ENCODE peak calls at places on chromosomes 3 and 15, in nine cellular contexts. K, S, W, J, Y, O, H, N and I are unnamed samples.
A peak's percentile ranks its signal among the peaks of the same experiment; 100 is the strongest.

GRCh38 chr15:95937128-95937528 is 393.4 kb upstream of the NR2F2 start:
- DNase-seq in K (no peak), S (peak; percentile 28), W (no peak), J (peak; percentile 57), Y (no peak), O (no peak), H (no peak), N (no peak), I (no peak)

GRCh38 chr15:62287066-62287857 is 122.2 kb upstream of the C2CD4B start:
- DNase-seq in K (no peak), S (peak; percentile 47), W (no peak), J (no peak), Y (no peak), O (no peak), H (no peak), N (no peak), I (no peak)

GRCh38 chr3:164673738-164674137 is 404.6 kb downstream of the SI start:
- DNase-seq in K (no peak), S (no peak), W (no peak), J (no peak), Y (no peak), O (no peak), H (no peak), N (no peak), I (no peak)

GRCh38 chr3:144756704-144757440 is 785.2 kb downstream of the DIPK2A start:
- DNase-seq in K (peak; percentile 56), S (no peak), W (no peak), J (no peak), Y (no peak), O (no peak), H (no peak), N (no peak), I (no peak)

GRCh38 chr3:135556184-135556583 is 409.3 kb upstream of the PPP2R3A start:
- DNase-seq in K (no peak), S (no peak), W (no peak), J (no peak), Y (no peak), O (no peak), H (no peak), N (no peak), I (no peak)

GRCh38 chr3:137061186-137061585 is 103.4 kb downstream of the IL20RB start:
- DNase-seq in K (no peak), S (no peak), W (no peak), J (peak; percentile 1), Y (no peak), O (no peak), H (no peak), N (no peak), I (no peak)

GRCh38 chr3:57082481-57082880 is 22.0 kb downstream of the SPATA12 start:
- DNase-seq in K (no peak), S (no peak), W (no peak), J (no peak), Y (no peak), O (no peak), H (no peak), N (no peak), I (no peak)

GRCh38 chr3:123700791-123701712 is 116.2 kb upstream of the HACD2 start:
- DNase-seq in K (no peak), S (no peak), W (no peak), J (no peak), Y (no peak), O (no peak), H (peak; percentile 57), N (no peak), I (no peak)

GRCh38 chr3:176651622-176652021 is 545.7 kb downstream of the TBL1XR1 start:
- DNase-seq in K (no peak), S (peak; percentile 2), W (no peak), J (peak; percentile 1), Y (no peak), O (no peak), H (no peak), N (no peak), I (no peak)

GRCh38 chr3:56630966-56631365 is 52.1 kb downstream of the TASOR start:
- DNase-seq in K (no peak), S (no peak), W (no peak), J (no peak), Y (no peak), O (no peak), H (no peak), N (no peak), I (no peak)

GRCh38 chr3:60674870-60675269 is 576.4 kb downstream of the FHIT start:
- DNase-seq in K (no peak), S (no peak), W (no peak), J (no peak), Y (no peak), O (no peak), H (no peak), N (no peak), I (no peak)

GRCh38 chr15:29812384-29812694 is 9.9 kb downstream of the TJP1 start:
- DNase-seq in K (no peak), S (peak; percentile 77), W (no peak), J (peak; percentile 69), Y (no peak), O (no peak), H (no peak), N (no peak), I (no peak)

GRCh38 chr3:64109438-64109837 is 86.1 kb upstream of the PSMD6 start:
- DNase-seq in K (no peak), S (no peak), W (no peak), J (no peak), Y (no peak), O (no peak), H (peak; percentile 28), N (peak; percentile 33), I (no peak)

GRCh38 chr15:62739082-62739481 is 303.5 kb upstream of the TPM1 start:
- DNase-seq in K (no peak), S (peak; percentile 78), W (no peak), J (peak; percentile 36), Y (no peak), O (no peak), H (no peak), N (no peak), I (no peak)

GRCh38 chr3:108469126-108469525 is 41.3 kb downstream of the MYH15 start:
- DNase-seq in K (no peak), S (no peak), W (no peak), J (no peak), Y (no peak), O (no peak), H (no peak), N (no peak), I (no peak)

GRCh38 chr3:152258448-152259302 is 10.1 kb upstream of the MBNL1 start:
- DNase-seq in K (peak; percentile 64), S (peak; percentile 99), W (peak; percentile 70), J (peak; percentile 99), Y (peak; percentile 32), O (no peak), H (peak; percentile 49), N (no peak), I (no peak)

GRCh38 chr3:148464246-148464645 is 233.5 kb upstream of the AGTR1 start:
- DNase-seq in K (no peak), S (peak; percentile 42), W (no peak), J (peak; percentile 53), Y (no peak), O (no peak), H (no peak), N (no peak), I (no peak)

DNA sequence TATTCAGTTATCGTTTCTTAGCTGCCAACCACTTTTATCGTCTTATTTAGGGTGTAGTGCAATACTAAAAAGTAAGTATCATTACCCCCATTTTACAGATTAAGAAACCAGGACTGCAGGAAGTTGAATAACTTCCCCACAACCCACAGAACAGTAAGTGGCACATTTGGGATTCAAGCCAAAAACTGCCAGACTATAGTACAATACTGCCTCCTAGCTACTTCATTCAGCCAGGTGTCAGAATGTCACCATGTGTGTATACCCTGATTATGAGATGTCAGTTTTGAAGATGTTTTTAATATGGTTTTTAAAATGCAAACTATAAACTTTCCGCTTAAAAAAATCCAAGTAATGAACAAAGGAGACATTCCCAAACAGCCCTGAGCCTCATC is 74.2 kb upstream of the PROK2 start:
- DNase-seq in K (no peak), S (peak; percentile 48), W (no peak), J (peak; percentile 23), Y (no peak), O (peak; percentile 31), H (no peak), N (no peak), I (no peak)
- TF ChIP-seq CTCF in K (no peak), S (peak; percentile 25), W (peak; percentile 42), J (no peak), Y (peak; percentile 18), O (peak; percentile 29), H (peak; percentile 21), N (peak; percentile 64), I (no peak)

DNA sequence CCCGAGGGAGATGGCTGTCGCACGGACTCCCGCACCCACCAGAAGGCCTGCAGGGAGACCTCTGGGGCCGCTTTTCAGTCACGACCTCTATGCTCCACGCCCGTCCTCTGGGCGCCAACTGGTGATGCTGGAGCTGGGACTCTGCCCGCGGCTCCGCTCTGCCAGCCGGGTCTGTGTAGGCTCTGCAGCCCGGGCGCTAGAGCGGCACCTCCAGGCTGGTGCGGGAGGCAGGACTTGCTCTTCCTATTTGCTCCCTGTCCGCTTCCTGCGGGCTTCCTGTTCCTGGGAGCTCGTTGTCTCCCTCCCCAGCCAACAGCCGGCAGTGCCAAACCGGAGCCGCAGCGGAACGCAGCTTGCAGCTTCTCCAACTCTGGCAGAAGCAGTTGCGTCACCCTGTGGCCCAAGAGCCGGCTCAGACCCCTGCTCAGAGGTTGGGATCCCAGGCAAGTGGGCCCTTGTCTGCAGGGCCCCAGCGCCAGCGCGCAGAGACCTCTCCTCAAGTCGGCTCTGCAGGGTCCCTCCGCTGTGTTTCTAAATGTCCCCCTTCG is 285.9 kb downstream of the XXYLT1 start:
- DNase-seq in K (peak; percentile 85), S (peak; percentile 75), W (peak; percentile 85), J (peak; percentile 82), Y (peak; percentile 85), O (no peak), H (peak; percentile 79), N (no peak), I (no peak)
- TF ChIP-seq CTCF in K (no peak), S (peak; percentile 48), W (peak; percentile 44), J (peak; percentile 45), Y (peak; percentile 35), O (no peak), H (peak; percentile 44), N (no peak), I (no peak)

GRCh38 chr3:39668420-39668819 is 141.0 kb upstream of the MYRIP start:
- DNase-seq in K (no peak), S (peak; percentile 72), W (no peak), J (peak; percentile 74), Y (no peak), O (no peak), H (no peak), N (no peak), I (peak; percentile 49)
- TF ChIP-seq CTCF in K (peak; percentile 52), S (peak; percentile 83), W (peak; percentile 57), J (peak; percentile 84), Y (peak; percentile 55), O (peak; percentile 44), H (peak; percentile 55), N (peak; percentile 59), I (peak; percentile 37)

DNA sequence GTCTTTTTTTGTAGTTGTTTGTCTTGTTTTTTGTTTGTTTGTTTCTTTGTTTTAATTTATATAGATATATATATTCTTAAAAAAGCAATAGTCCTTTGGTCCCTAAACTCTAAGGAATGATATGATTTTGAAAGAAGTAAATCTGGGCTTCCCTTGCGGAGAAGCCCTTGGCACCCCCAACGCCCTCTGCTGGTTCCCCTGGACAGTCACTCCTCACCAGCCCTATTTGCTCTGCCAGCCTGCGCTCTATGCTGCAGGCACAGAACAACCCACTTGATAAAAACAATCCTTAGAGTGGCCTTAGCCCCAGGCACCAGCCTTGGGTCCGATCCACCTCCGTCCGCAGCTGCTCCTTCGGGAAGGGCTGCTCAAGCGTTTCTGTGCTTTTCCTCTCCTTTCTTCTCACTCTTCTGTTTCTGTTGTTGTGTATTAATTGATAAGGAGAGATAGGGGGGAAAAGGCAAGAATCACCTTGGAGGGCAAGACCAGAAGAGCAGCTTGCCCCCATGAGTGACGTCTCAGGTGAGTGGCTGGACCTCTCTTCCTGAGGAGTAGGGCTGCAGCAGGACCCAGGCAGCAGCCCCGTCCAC is 13.7 kb upstream of the PARP6 start:
- DNase-seq in K (peak; percentile 65), S (no peak), W (peak; percentile 82), J (peak; percentile 54), Y (peak; percentile 44), O (peak; percentile 43), H (peak; percentile 48), N (peak; percentile 58), I (no peak)
- TF ChIP-seq CTCF in K (peak; percentile 55), S (peak; percentile 44), W (peak; percentile 68), J (peak; percentile 64), Y (peak; percentile 53), O (peak; percentile 22), H (peak; percentile 56), N (peak; percentile 72), I (peak; percentile 25)